ENCODE peak calls at places on chromosomes 3 and 15, in eight cellular contexts. U is left lung, X is left ventricle myocardium inferior, Y is astrocyte, W is AG10803, R is A673, I is AG09309, O is right atrium auricular region. B is an unnamed sample.

GRCh38 chr3:42667523-42668402 is 14.3 kb downstream of the ZBTB47 start:
- DNase-seq in U (no peak), X (no peak), Y (no peak), W (peak), R (no peak), I (no peak), O (peak), B (no peak)

GRCh38 chr15:62133141-62133540 is 31.9 kb downstream of the C2CD4B start:
- DNase-seq in U (no peak), X (no peak), Y (no peak), W (no peak), R (no peak), I (no peak), O (no peak), B (no peak)

GRCh38 chr15:100669260-100669659 is 66.9 kb downstream of the ASB7 start:
- DNase-seq in U (no peak), X (no peak), Y (no peak), W (no peak), R (no peak), I (no peak), O (no peak), B (no peak)

GRCh38 chr3:10602769-10603768 is 97.7 kb upstream of the ATP2B2 start:
- DNase-seq in U (peak), X (no peak), Y (no peak), W (no peak), R (no peak), I (no peak), O (no peak), B (no peak)

GRCh38 chr3:78846688-78847087 is 921.1 kb downstream of the ROBO1 start:
- DNase-seq in U (no peak), X (no peak), Y (peak), W (peak), R (no peak), I (no peak), O (no peak), B (peak)

GRCh38 chr15:90530250-90531051 is 728 bp downstream of the CRTC3 start:
- DNase-seq in U (peak), X (peak), Y (peak), W (peak), R (peak), I (no peak), O (peak), B (no peak)

GRCh38 chr3:42205800-42206514 is 60.0 kb downstream of the CCK start:
- DNase-seq in U (no peak), X (no peak), Y (no peak), W (no peak), R (no peak), I (no peak), O (no peak), B (no peak)

GRCh38 chr3:6204891-6205290 is 656.0 kb upstream of the GRM7 start:
- DNase-seq in U (no peak), X (no peak), Y (no peak), W (no peak), R (no peak), I (no peak), O (no peak), B (no peak)

GRCh38 chr15:24772709-24773373 is 97.3 kb downstream of the NPAP1 start:
- DNase-seq in U (peak), X (peak), Y (peak), W (peak), R (no peak), I (peak), O (peak), B (peak)

GRCh38 chr15:62950455-62950854 is 92.1 kb upstream of the TPM1 start:
- DNase-seq in U (no peak), X (no peak), Y (no peak), W (no peak), R (no peak), I (no peak), O (no peak), B (no peak)

GRCh38 chr3:107201146-107201545 is 176.1 kb upstream of the CCDC54 start:
- DNase-seq in U (no peak), X (no peak), Y (no peak), W (no peak), R (no peak), I (no peak), O (no peak), B (no peak)

GRCh38 chr3:162192340-162193004 is 695.9 kb downstream of the OTOL1 start:
- DNase-seq in U (no peak), X (no peak), Y (no peak), W (no peak), R (no peak), I (no peak), O (no peak), B (no peak)

GRCh38 chr3:27720899-27721716 is 1.0 kb downstream of the EOMES start:
- DNase-seq in U (peak), X (no peak), Y (no peak), W (no peak), R (no peak), I (no peak), O (no peak), B (no peak)
- H3K4me3 ChIP-seq in U (peak), X (peak), Y (peak), W (no peak), R (peak), I (peak), O (peak), B (peak)

GRCh38 chr3:148790370-148790769 is 37.2 kb upstream of the CPB1 start:
- DNase-seq in U (no peak), X (no peak), Y (no peak), W (no peak), R (no peak), I (no peak), O (no peak), B (no peak)
- TF ChIP-seq CTCF in U (no peak), X (no peak), Y (no peak), W (no peak), R (no peak), I (no peak), O (no peak), B (no peak)

DNA sequence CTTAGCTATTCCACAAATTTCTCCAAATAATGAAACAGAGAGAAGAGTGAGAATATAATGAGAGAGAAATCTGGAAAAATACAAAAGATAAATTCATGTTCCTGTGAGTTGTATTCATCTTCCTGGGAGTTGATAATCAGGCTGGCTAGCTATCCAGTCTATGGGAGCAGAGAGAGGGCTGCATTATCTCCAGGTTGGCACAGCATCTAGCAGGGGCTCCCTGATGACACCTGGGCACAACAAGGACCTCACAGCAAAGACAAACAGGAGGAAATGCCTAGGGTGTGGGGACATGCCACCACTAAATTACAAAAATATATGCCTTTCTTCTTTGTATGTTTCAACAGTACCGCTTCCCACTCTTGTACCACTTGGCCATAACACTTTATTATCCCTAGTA is 1.9 kb downstream of the EHD4 start:
- DNase-seq in U (no peak), X (no peak), Y (no peak), W (no peak), R (no peak), I (no peak), O (no peak), B (no peak)
- H3K4me3 ChIP-seq in U (no peak), X (peak), Y (peak), W (no peak), R (peak), I (no peak), O (peak), B (no peak)

GRCh38 chr3:190139365-190139764 is 18.7 kb upstream of the P3H2 start:
- DNase-seq in U (no peak), X (no peak), Y (no peak), W (no peak), R (no peak), I (no peak), O (no peak), B (no peak)
- TF ChIP-seq CTCF in U (no peak), X (no peak), Y (no peak), W (no peak), R (no peak), I (no peak), O (no peak), B (no peak)

GRCh38 chr3:126303272-126303671 is 53.9 kb downstream of the KLF15 start:
- DNase-seq in U (no peak), X (no peak), Y (no peak), W (no peak), R (no peak), I (no peak), O (no peak), B (no peak)
- H3K4me3 ChIP-seq in U (no peak), X (no peak), Y (no peak), W (no peak), R (no peak), I (no peak), O (no peak), B (no peak)

DNA sequence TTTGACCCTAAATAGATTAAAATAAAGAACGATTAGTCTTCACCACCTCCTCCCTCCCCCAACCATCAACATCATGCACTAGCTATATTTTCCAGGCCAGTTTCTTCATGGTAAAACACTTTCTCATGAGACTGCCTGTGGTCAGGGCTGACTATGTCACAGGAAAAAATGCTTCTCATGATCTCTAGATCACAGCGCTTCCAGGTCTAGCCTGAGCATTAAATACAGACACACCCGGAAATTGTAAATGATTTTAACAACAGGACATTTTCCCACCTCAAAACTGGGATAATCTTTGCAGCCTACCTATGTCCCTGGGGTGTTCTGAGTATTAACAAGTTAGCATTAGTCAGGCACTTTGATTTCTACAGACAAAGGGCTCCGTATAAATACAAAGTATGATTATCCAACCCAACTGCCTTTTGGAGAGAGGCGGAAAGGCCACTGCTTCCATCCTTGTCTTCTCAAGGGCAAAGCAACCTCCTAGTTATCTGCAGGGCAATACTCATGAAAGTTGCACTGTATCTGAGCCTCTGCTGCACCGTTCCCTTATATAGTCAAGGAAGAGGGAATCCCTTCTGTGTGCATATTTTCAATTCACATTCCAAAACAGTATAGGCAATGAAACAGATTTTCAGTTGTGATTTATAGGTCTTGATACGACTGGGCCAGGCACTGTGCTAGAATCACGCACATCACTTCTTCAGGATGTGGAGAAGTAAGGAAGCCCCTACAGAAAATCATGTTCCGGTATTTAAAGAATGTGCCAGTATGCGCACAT is 455.9 kb downstream of the FOXP1 start:
- DNase-seq in U (no peak), X (no peak), Y (peak), W (peak), R (no peak), I (no peak), O (no peak), B (no peak)
- TF ChIP-seq CTCF in U (no peak), X (no peak), Y (no peak), W (no peak), R (no peak), I (no peak), O (no peak), B (no peak)

DNA sequence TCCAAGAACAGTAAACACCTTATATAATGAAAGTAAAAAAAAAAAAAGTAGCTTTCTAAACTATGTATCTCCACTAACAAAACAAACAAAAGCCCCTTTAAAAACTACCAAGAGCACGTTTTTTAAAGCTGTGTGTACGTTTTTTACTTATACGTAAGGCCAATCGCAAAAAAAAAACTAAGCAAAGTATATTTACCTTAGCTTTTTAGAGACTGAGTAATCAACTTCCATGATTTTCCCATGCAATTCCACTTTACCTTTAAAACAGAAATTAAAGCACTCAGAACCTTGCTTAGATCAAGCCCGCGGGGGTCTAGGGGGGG is 1.9 kb downstream of the IGF2BP2 start:
- DNase-seq in U (no peak), X (no peak), Y (no peak), W (no peak), R (no peak), I (no peak), O (no peak), B (no peak)
- H3K4me3 ChIP-seq in U (peak), X (peak), Y (peak), W (peak), R (peak), I (peak), O (peak), B (peak)

DNA sequence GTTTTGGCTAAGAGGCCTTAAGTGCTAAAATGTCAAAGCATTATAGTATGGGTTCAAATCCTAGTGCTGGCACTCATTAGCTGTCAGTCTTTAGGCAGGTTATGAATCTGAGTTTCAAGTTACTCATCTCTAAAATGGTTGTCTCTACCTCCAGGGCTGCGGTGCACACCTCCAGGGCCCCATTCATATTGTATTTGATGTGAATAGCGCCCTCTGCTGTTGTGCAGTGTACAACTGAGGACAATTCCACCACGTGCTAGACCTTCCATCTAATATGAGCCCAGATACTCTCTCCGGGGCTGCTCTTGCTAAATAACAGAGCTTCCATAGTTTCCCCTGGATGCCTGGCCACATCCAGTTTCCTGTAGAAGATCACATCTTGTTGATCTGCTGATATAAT is 54.3 kb downstream of the OXNAD1 start:
- DNase-seq in U (no peak), X (no peak), Y (no peak), W (no peak), R (peak), I (no peak), O (no peak), B (no peak)
- TF ChIP-seq CTCF in U (no peak), X (peak), Y (peak), W (peak), R (peak), I (peak), O (no peak), B (no peak)

B was measured in AG04449.